ENCODE peak calls at places on chromosomes 1 and 21, in six cellular contexts. C, T, D, V, E and Y are unnamed samples.

GRCh38 chr1:161427733-161428516 is 60.2 kb upstream of the CFAP126 start:
- DNase-seq in C (no peak), E (peak), V (peak), T (no peak), D (peak), Y (no peak)

GRCh38 chr1:88509369-88509768 is 174.7 kb upstream of the PKN2 start:
- DNase-seq in E (peak), V (no peak), T (no peak), C (no peak), D (no peak), Y (no peak)

GRCh38 chr1:103194060-103194459 is 85.7 kb upstream of the COL11A1 start:
- DNase-seq in V (no peak), D (no peak), E (peak), T (no peak), C (no peak), Y (no peak)

GRCh38 chr1:145878724-145879123 is 6.9 kb downstream of the ANKRD35 start:
- DNase-seq in D (no peak), E (peak), T (no peak), V (no peak), C (no peak), Y (no peak)

GRCh38 chr1:66925944-66926343 is 1.2 kb downstream of the MIER1 start:
- DNase-seq in C (peak), E (peak), D (no peak), V (peak), T (no peak), Y (no peak)

GRCh38 chr1:109547412-109548320 is 749 bp upstream of the GNAI3 start:
- DNase-seq in V (peak), E (peak), D (peak), T (no peak), C (no peak), Y (no peak)

GRCh38 chr1:237756304-237756967 is 134.3 kb downstream of the ZP4 start:
- DNase-seq in D (no peak), V (no peak), C (no peak), E (no peak), T (no peak), Y (no peak)

GRCh38 chr1:215819114-215819513 is 252.0 kb downstream of the KCTD3 start:
- DNase-seq in T (no peak), D (no peak), V (no peak), C (no peak), E (peak), Y (no peak)

GRCh38 chr1:75991497-75992114 is 59.4 kb upstream of the ASB17 start:
- DNase-seq in V (peak), D (peak), T (peak), E (peak), C (peak), Y (peak)

GRCh38 chr1:173042806-173043205 is 7.9 kb downstream of the TNFSF18 start:
- DNase-seq in E (peak), T (no peak), C (no peak), D (no peak), V (no peak), Y (no peak)

GRCh38 chr1:216757110-216757509 is 33.9 kb upstream of the ESRRG start:
- DNase-seq in C (no peak), D (no peak), E (no peak), T (no peak), V (no peak), Y (no peak)

GRCh38 chr1:209802117-209802779 is 3.7 kb downstream of the IRF6 start:
- DNase-seq in E (no peak), D (no peak), V (no peak), C (no peak), T (no peak), Y (no peak)

GRCh38 chr1:209796733-209797025 is 9.3 kb downstream of the IRF6 start:
- DNase-seq in T (no peak), D (no peak), C (no peak), V (no peak), E (no peak), Y (no peak)

GRCh38 chr1:209800984-209801834 is 4.7 kb downstream of the IRF6 start:
- DNase-seq in V (no peak), D (no peak), E (no peak), C (no peak), T (no peak), Y (no peak)

GRCh38 chr1:209802780-209803152 is 3.2 kb downstream of the IRF6 start:
- DNase-seq in T (no peak), C (no peak), V (no peak), D (no peak), E (no peak), Y (no peak)

DNA sequence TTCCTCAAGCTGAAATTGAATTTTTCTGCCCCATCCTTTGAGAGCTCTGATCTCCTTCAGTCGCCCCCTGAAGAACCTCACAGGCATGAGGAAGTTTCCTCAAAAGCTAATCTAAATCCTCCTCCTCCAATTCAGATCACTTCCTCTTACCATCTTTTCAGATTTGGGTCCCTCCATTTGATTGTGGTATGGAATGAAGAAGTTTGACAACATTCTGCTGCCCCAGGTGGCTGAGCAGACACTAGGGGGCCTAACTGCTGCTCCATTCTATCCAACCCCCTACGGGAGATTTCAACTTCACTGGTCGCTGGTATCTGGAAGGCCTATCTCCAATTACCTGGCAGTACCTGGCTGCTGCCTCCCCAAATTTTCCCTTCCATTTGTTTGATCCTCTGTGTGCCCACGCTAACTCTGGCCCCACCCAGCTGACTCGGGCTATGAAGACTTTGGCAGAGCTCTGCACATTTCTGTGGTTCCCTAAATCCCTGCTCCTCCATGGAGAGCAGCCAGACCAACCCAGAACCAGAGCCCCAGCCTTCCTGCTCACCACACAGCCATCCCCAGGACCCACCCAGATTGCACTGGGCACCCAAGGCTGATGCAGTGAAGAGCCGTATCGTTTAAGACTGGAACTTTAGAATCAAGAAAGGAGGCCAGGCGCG is 7.8 kb downstream of the IRF6 start:
- DNase-seq in C (no peak), T (no peak), E (no peak), D (no peak), V (no peak), Y (no peak)
- TF ChIP-seq CTCF in C (no peak), T (no peak), E (no peak), D (no peak), V (no peak), Y (no peak)

DNA sequence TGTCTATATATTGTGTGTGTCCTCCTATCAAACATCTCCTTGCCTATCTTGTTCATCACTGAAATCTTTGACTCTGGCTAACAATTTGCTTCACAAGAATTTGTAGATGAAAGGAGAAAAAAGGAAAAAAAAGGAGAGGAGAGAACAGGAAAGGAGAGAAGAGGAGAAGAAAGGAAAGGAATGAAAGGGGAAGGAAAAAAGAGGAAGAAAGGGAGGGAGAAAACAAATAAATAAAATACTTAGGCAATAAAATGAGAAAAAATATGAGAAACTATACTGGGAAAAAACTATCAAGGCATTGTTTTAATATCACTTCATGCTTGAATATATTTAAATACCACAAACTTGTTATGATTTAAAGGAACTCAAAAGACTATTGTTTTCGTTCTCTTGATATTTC is 205.5 kb upstream of the SAMSN1 start:
- DNase-seq in V (no peak), T (no peak), C (no peak), E (no peak), D (no peak), Y (no peak)
- TF ChIP-seq CTCF in V (no peak), T (no peak), C (no peak), E (no peak), D (no peak), Y (no peak)

DNA sequence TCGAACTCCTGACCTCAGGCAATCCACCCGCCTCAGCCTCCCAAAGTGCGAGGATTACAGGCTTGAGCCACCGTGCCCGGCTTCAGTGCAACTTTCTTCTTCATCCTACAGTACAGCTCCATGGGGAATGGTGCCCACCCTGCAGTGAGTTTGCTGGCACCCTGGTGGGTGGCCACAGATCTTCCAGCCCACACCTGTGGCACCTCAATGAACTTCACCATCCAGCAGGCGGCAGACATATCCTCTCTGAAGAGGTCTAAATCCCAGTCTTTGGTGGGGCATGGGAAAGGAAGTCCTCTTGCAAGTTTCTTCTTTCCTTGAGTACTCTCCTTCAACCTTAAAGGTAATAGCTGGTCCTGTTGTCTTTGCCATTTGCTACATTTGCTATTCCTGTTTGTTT is 18.1 kb upstream of the ZBTB8A start:
- DNase-seq in E (no peak), D (no peak), C (no peak), V (no peak), T (no peak), Y (no peak)
- TF ChIP-seq CTCF in E (peak), D (no peak), C (no peak), V (no peak), T (no peak), Y (no peak)

GRCh38 chr21:36759348-36760083 is 60.6 kb downstream of the SIM2 start:
- DNase-seq in V (no peak), C (no peak), T (no peak), D (no peak), E (no peak), Y (no peak)
- TF ChIP-seq CTCF in V (no peak), C (no peak), T (no peak), D (no peak), E (no peak), Y (no peak)

GRCh38 chr1:35268282-35269189 is at the start of gene ZMYM4:
- DNase-seq in V (peak), C (peak), E (peak), T (peak), D (peak), Y (peak)
- TF ChIP-seq CTCF in V (no peak), C (no peak), E (peak), T (no peak), D (no peak), Y (peak)

GRCh38 chr1:6462412-6463119 is 3.4 kb downstream of the TNFRSF25 start:
- DNase-seq in T (no peak), E (no peak), D (no peak), C (no peak), V (no peak), Y (no peak)
- TF ChIP-seq CTCF in T (no peak), E (no peak), D (no peak), C (no peak), V (no peak), Y (no peak)

GRCh38 chr1:175824079-175824478 is 80.7 kb upstream of the TNR start:
- DNase-seq in T (peak), C (peak), D (no peak), V (peak), E (no peak), Y (no peak)
- TF ChIP-seq CTCF in T (peak), C (peak), D (peak), V (no peak), E (peak), Y (peak)

DNA sequence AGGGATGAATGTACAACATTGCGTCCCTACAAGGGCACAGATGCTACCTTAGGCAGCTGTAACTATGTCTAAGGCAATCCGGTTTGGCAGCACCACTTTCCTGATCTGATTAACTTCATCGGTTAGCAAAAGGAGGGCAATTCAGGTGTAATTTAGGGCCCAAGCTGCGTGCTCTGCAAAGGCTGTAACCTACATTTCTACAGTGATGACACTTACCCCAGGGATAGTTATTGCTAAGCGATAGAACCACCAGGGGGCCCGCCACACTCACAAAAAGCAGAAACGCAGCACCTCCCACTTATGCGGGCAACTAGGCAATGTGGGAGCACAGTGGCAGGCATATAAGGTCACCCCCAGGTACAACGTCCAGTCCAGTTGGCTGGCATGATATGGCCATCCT is 113.5 kb downstream of the GDAP2 start:
- DNase-seq in D (no peak), V (no peak), T (no peak), C (peak), E (no peak), Y (no peak)
- TF ChIP-seq CTCF in D (no peak), V (no peak), T (no peak), C (peak), E (peak), Y (no peak)

GRCh38 chr1:115677172-115677542 is 35.4 kb downstream of the VANGL1 start:
- DNase-seq in C (no peak), V (no peak), E (peak), D (peak), T (no peak), Y (no peak)

GRCh38 chr1:115676498-115677171 is 34.9 kb downstream of the VANGL1 start:
- DNase-seq in E (no peak), C (no peak), V (no peak), T (no peak), D (no peak), Y (no peak)

GRCh38 chr1:115679141-115679611 is 37.4 kb downstream of the VANGL1 start:
- DNase-seq in V (no peak), T (peak), C (no peak), D (no peak), E (peak), Y (no peak)

GRCh38 chr1:115678141-115678540 is 36.4 kb downstream of the VANGL1 start:
- DNase-seq in C (no peak), E (no peak), V (no peak), D (no peak), T (no peak), Y (no peak)

DNA sequence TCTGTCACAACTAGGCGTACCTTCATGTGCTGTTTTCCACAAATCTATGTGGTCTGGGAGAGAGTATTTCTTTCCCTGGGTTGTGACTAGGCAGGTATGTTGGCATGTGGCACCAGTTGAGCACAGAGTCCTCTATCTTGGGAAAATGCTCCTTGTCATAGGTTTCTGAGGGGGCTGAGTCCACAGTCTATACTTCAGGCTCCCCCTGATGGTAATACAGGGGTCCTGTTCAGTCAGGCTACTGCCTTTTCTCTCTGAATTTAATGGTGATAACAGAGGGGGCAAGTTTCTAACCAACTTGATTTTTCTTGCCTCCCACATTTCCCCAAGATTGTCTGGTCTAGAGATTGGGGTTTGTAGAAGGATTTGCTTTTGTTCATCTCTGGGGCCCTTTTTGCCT is 35.8 kb downstream of the VANGL1 start:
- DNase-seq in V (no peak), T (no peak), E (no peak), D (no peak), C (no peak), Y (no peak)
- TF ChIP-seq CTCF in V (no peak), T (no peak), E (peak), D (no peak), C (no peak), Y (peak)